ENCODE peak calls at places on chromosomes 16 and 17, in five cellular contexts. One of them, this sample, is unnamed.

GRCh38 chr16:17346441-17346773 is 124.4 kb downstream of the XYLT1 start:
- DNase-seq in K562: no peak
- DNase-seq in HepG2: no peak
- DNase-seq in H1: no peak
- DNase-seq in GM12878: no peak
- DNase-seq in this sample: no peak

GRCh38 chr17:20095366-20096080 is 86.4 kb downstream of the SPECC1 start:
- DNase-seq in H1: peak
- DNase-seq in GM12878: no peak
- DNase-seq in K562: peak
- DNase-seq in HepG2: peak
- DNase-seq in this sample: peak

GRCh38 chr17:54992797-54993639 is 24.5 kb downstream of the STXBP4 start:
- DNase-seq in GM12878: no peak
- DNase-seq in H1: no peak
- DNase-seq in K562: peak
- DNase-seq in HepG2: peak
- DNase-seq in this sample: peak

GRCh38 chr17:77325537-77325825 is 184.7 kb downstream of the SEC14L1 start:
- DNase-seq in K562: no peak
- DNase-seq in GM12878: no peak
- DNase-seq in HepG2: no peak
- DNase-seq in H1: no peak
- DNase-seq in this sample: no peak

GRCh38 chr17:42979511-42980273 is at the start of gene PTGES3L:
- DNase-seq in HepG2: peak
- DNase-seq in H1: no peak
- DNase-seq in GM12878: no peak
- DNase-seq in K562: peak
- DNase-seq in this sample: peak

GRCh38 chr17:237406-237955 is 56.0 kb upstream of the DOC2B start:
- DNase-seq in GM12878: no peak
- DNase-seq in K562: no peak
- DNase-seq in HepG2: no peak
- DNase-seq in H1: no peak
- DNase-seq in this sample: no peak

GRCh38 chr17:75831032-75831567 is 13.1 kb downstream of the UNC13D start:
- DNase-seq in HepG2: no peak
- DNase-seq in GM12878: no peak
- DNase-seq in K562: no peak
- DNase-seq in H1: no peak
- DNase-seq in this sample: no peak

GRCh38 chr17:10292057-10292931 is 80.5 kb downstream of the MYH13 start:
- DNase-seq in GM12878: peak
- DNase-seq in H1: no peak
- DNase-seq in HepG2: no peak
- DNase-seq in K562: no peak
- DNase-seq in this sample: no peak

GRCh38 chr17:33504571-33504970 is 211.5 kb upstream of the ASIC2 start:
- DNase-seq in GM12878: no peak
- DNase-seq in HepG2: no peak
- DNase-seq in K562: no peak
- DNase-seq in H1: no peak
- DNase-seq in this sample: no peak

GRCh38 chr16:20969386-20969785 is 68.8 kb downstream of the LYRM1 start:
- DNase-seq in GM12878: no peak
- DNase-seq in K562: no peak
- DNase-seq in HepG2: no peak
- DNase-seq in H1: no peak
- DNase-seq in this sample: no peak

GRCh38 chr17:6105608-6106007 is 35.4 kb downstream of the WSCD1 start:
- DNase-seq in HepG2: no peak
- DNase-seq in H1: no peak
- DNase-seq in K562: no peak
- DNase-seq in GM12878: no peak
- DNase-seq in this sample: no peak

GRCh38 chr17:80811181-80812105 is 180.2 kb upstream of the CHMP6 start:
- DNase-seq in K562: no peak
- DNase-seq in HepG2: no peak
- DNase-seq in GM12878: no peak
- DNase-seq in H1: no peak
- DNase-seq in this sample: no peak

GRCh38 chr17:74697477-74697876 is 15.2 kb downstream of the CD300LF start:
- DNase-seq in GM12878: peak
- DNase-seq in K562: no peak
- DNase-seq in HepG2: no peak
- DNase-seq in H1: no peak
- DNase-seq in this sample: no peak

GRCh38 chr17:5121186-5121841 is 5.5 kb downstream of the USP6 start:
- DNase-seq in HepG2: no peak
- DNase-seq in H1: no peak
- DNase-seq in K562: no peak
- DNase-seq in GM12878: no peak
- DNase-seq in this sample: no peak

GRCh38 chr17:31888124-31888523 is 13.4 kb downstream of the UTP6 start:
- DNase-seq in H1: no peak
- DNase-seq in HepG2: no peak
- DNase-seq in GM12878: no peak
- DNase-seq in K562: no peak
- DNase-seq in this sample: no peak

GRCh38 chr17:2814499-2815341 is 18.5 kb downstream of the RAP1GAP2 start:
- DNase-seq in HepG2: no peak
- DNase-seq in K562: no peak
- DNase-seq in GM12878: peak
- DNase-seq in H1: no peak
- DNase-seq in this sample: no peak

GRCh38 chr17:27247071-27247957 is 46.6 kb upstream of the WSB1 start:
- DNase-seq in HepG2: peak
- DNase-seq in GM12878: no peak
- DNase-seq in K562: no peak
- DNase-seq in H1: no peak
- DNase-seq in this sample: peak

GRCh38 chr16:57277586-57277985 is 6.9 kb downstream of the PLLP start:
- DNase-seq in HepG2: no peak
- DNase-seq in GM12878: no peak
- DNase-seq in K562: no peak
- DNase-seq in H1: no peak
- DNase-seq in this sample: peak

GRCh38 chr16:72291531-72291981 is 119.6 kb upstream of the PMFBP1 start:
- DNase-seq in H1: no peak
- DNase-seq in GM12878: no peak
- DNase-seq in HepG2: peak
- DNase-seq in K562: no peak
- DNase-seq in this sample: peak

GRCh38 chr16:57486858-57487834 is 853 bp upstream of the DOK4 start:
- DNase-seq in HepG2: no peak
- DNase-seq in K562: no peak
- DNase-seq in H1: no peak
- DNase-seq in GM12878: no peak
- DNase-seq in this sample: no peak

GRCh38 chr16:68739964-68740627 is 3.0 kb downstream of the CDH1 start:
- DNase-seq in K562: no peak
- DNase-seq in GM12878: no peak
- DNase-seq in H1: no peak
- DNase-seq in HepG2: peak
- DNase-seq in this sample: peak
- TF ChIP-seq POLR2A in K562: no peak
- TF ChIP-seq POLR2A in GM12878: no peak
- TF ChIP-seq POLR2A in H1: no peak
- TF ChIP-seq POLR2A in HepG2: peak
- TF ChIP-seq POLR2A in this sample: no peak

GRCh38 chr16:9286930-9287329 is 195.5 kb downstream of the HAPSTR1 start:
- DNase-seq in HepG2: no peak
- DNase-seq in H1: no peak
- DNase-seq in GM12878: no peak
- DNase-seq in K562: no peak
- DNase-seq in this sample: no peak
- TF ChIP-seq KDM1A in HepG2: no peak
- TF ChIP-seq KDM1A in H1: no peak
- TF ChIP-seq KDM1A in GM12878: no peak
- TF ChIP-seq KDM1A in K562: no peak
- TF ChIP-seq KDM1A in this sample: no peak

GRCh38 chr17:7835818-7836595 is 2.0 kb downstream of the KDM6B start:
- DNase-seq in HepG2: peak
- DNase-seq in GM12878: no peak
- DNase-seq in K562: no peak
- DNase-seq in H1: no peak
- DNase-seq in this sample: peak
- TF ChIP-seq POLR2A in HepG2: peak
- TF ChIP-seq POLR2A in GM12878: peak
- TF ChIP-seq POLR2A in K562: peak
- TF ChIP-seq POLR2A in H1: no peak
- TF ChIP-seq POLR2A in this sample: peak

GRCh38 chr17:63930951-63931575 is 1.1 kb downstream of the CD79B start:
- DNase-seq in H1: no peak
- DNase-seq in GM12878: no peak
- DNase-seq in HepG2: no peak
- DNase-seq in K562: peak
- DNase-seq in this sample: no peak
- TF ChIP-seq KDM1A in H1: no peak
- TF ChIP-seq KDM1A in GM12878: no peak
- TF ChIP-seq KDM1A in HepG2: no peak
- TF ChIP-seq KDM1A in K562: no peak
- TF ChIP-seq KDM1A in this sample: no peak

GRCh38 chr16:47523342-47524006 is 62.3 kb downstream of the PHKB start:
- DNase-seq in GM12878: peak
- DNase-seq in K562: no peak
- DNase-seq in HepG2: peak
- DNase-seq in H1: no peak
- DNase-seq in this sample: no peak

GRCh38 chr16:47524007-47524405 is 62.9 kb downstream of the PHKB start:
- DNase-seq in GM12878: no peak
- DNase-seq in H1: no peak
- DNase-seq in HepG2: no peak
- DNase-seq in K562: no peak
- DNase-seq in this sample: no peak

GRCh38 chr16:47519996-47520679 is 59.0 kb downstream of the PHKB start:
- DNase-seq in GM12878: no peak
- DNase-seq in HepG2: no peak
- DNase-seq in K562: peak
- DNase-seq in H1: no peak
- DNase-seq in this sample: no peak

GRCh38 chr16:47519037-47519436 is 57.9 kb downstream of the PHKB start:
- DNase-seq in HepG2: no peak
- DNase-seq in H1: no peak
- DNase-seq in K562: no peak
- DNase-seq in GM12878: no peak
- DNase-seq in this sample: no peak

DNA sequence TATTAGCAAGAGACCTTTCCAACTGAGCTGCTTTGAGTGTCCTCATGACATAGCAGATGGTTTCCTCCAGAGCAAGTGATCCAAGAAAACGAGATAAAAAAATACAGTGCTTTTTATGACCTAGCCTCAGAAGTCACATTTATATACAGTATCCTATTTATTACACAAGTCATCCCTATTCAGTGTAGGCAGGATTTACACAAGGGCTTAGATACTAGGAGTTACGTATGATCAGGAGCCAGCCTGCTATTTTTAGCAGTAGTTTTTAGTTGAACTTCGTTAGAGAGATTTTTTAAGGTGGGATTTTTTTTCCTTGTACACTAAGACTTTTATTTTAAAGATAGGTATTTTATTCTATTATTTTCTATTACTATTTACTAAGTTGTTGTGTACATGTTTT is 58.4 kb downstream of the PHKB start:
- DNase-seq in HepG2: no peak
- DNase-seq in K562: no peak
- DNase-seq in GM12878: no peak
- DNase-seq in H1: no peak
- DNase-seq in this sample: no peak
- TF ChIP-seq POLR2A in HepG2: no peak
- TF ChIP-seq POLR2A in K562: no peak
- TF ChIP-seq POLR2A in GM12878: no peak
- TF ChIP-seq POLR2A in H1: no peak
- TF ChIP-seq POLR2A in this sample: no peak

GRCh38 chr17:11986939-11987329 is 10.3 kb downstream of the ZNF18 start:
- DNase-seq in K562: peak
- DNase-seq in GM12878: no peak
- DNase-seq in H1: no peak
- DNase-seq in HepG2: peak
- DNase-seq in this sample: peak
- TF ChIP-seq KDM1A in K562: no peak
- TF ChIP-seq KDM1A in GM12878: no peak
- TF ChIP-seq KDM1A in H1: no peak
- TF ChIP-seq KDM1A in HepG2: no peak
- TF ChIP-seq KDM1A in this sample: no peak

GRCh38 chr17:82037113-82037888 is at the start of gene DCXR:
- DNase-seq in HepG2: peak
- DNase-seq in K562: peak
- DNase-seq in H1: peak
- DNase-seq in GM12878: peak
- DNase-seq in this sample: peak
- TF ChIP-seq POLR2A in HepG2: peak
- TF ChIP-seq POLR2A in K562: peak
- TF ChIP-seq POLR2A in H1: no peak
- TF ChIP-seq POLR2A in GM12878: peak
- TF ChIP-seq POLR2A in this sample: peak

GRCh38 chr16:8863594-8864424 is 5.0 kb downstream of the CARHSP1 start:
- DNase-seq in GM12878: no peak
- DNase-seq in HepG2: peak
- DNase-seq in H1: no peak
- DNase-seq in K562: peak
- DNase-seq in this sample: peak
- TF ChIP-seq KDM1A in GM12878: no peak
- TF ChIP-seq KDM1A in HepG2: peak
- TF ChIP-seq KDM1A in H1: no peak
- TF ChIP-seq KDM1A in K562: peak
- TF ChIP-seq KDM1A in this sample: no peak

GRCh38 chr16:2459647-2460390 is at the start of gene TEDC2:
- DNase-seq in HepG2: peak
- DNase-seq in K562: peak
- DNase-seq in GM12878: peak
- DNase-seq in H1: peak
- DNase-seq in this sample: peak
- TF ChIP-seq POLR2A in HepG2: no peak
- TF ChIP-seq POLR2A in K562: peak
- TF ChIP-seq POLR2A in GM12878: peak
- TF ChIP-seq POLR2A in H1: no peak
- TF ChIP-seq POLR2A in this sample: peak